ENCODE peak calls at places on chromosomes 7 and 10, in four cellular contexts. A is endodermal cell, E is GM23248, B is SJSA1. W is an unnamed sample. For H3K4me1, the result is how much of the 10 kb centered on the place peaks cover.

GRCh38 chr7:2321020-2321419 is 6.8 kb upstream of the SNX8 start:
- DNase-seq in A (peak), E (peak), B (no peak), W (no peak)

GRCh38 chr7:117126631-117127030 is 173.3 kb downstream of the ST7 start:
- DNase-seq in A (no peak), E (no peak), B (no peak), W (no peak)

GRCh38 chr10:43316988-43317387 is 50.1 kb upstream of the RASGEF1A start:
- DNase-seq in A (no peak), E (no peak), B (no peak), W (no peak)

GRCh38 chr7:42180806-42181205 is 56.2 kb downstream of the GLI3 start:
- DNase-seq in A (no peak), E (no peak), B (no peak), W (no peak)

GRCh38 chr10:3980660-3981059 is 195.7 kb upstream of the KLF6 start:
- DNase-seq in A (no peak), E (no peak), B (no peak), W (no peak)

GRCh38 chr10:25465582-25466372 is 291.0 kb downstream of the GPR158 start:
- DNase-seq in A (no peak), E (peak), B (no peak), W (no peak)

GRCh38 chr7:133436014-133436428 is 183.1 kb downstream of the EXOC4 start:
- DNase-seq in A (no peak), E (peak), B (no peak), W (no peak)

GRCh38 chr7:464712-465461 is 54.8 kb downstream of the PDGFA start:
- DNase-seq in A (no peak), E (peak), B (peak), W (no peak)

GRCh38 chr7:39407139-39407538 is 159.1 kb upstream of the YAE1 start:
- DNase-seq in A (no peak), E (no peak), B (no peak), W (no peak)

GRCh38 chr10:80200687-80201086 is 4.7 kb downstream of the ANXA11 start:
- DNase-seq in A (no peak), E (no peak), B (no peak), W (no peak)
- H3K4me1 ChIP-seq in A (under half), E (half or more), B (under half), W (half or more)

GRCh38 chr7:157561523-157561785 is 224.7 kb downstream of the DNAJB6 start:
- DNase-seq in A (no peak), E (no peak), B (no peak), W (no peak)
- H3K4me1 ChIP-seq in A (under half), E (under half), B (under half), W (under half)

DNA sequence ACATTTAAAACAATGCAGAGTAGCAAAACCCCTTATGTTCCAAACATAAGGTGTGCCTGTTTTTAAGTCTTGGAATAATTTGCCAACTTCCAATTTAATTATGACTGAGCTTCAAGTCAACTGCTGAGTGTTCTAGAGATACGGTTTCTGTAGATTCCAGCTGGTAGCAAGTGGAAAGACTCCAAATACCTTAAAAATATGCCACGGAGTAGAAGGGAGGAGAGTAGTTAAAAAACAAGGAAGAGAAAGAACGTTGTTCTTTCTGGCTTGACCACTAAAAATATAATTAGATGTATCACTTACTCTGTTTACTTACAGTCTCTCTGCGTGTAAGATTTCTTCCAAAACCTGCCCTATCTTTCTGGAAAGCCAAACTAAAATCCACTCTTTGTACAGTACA is 24.5 kb upstream of the ABLIM1 start:
- DNase-seq in A (no peak), E (no peak), B (no peak), W (no peak)
- H3K4me1 ChIP-seq in A (under half), E (under half), B (half or more), W (under half)

DNA sequence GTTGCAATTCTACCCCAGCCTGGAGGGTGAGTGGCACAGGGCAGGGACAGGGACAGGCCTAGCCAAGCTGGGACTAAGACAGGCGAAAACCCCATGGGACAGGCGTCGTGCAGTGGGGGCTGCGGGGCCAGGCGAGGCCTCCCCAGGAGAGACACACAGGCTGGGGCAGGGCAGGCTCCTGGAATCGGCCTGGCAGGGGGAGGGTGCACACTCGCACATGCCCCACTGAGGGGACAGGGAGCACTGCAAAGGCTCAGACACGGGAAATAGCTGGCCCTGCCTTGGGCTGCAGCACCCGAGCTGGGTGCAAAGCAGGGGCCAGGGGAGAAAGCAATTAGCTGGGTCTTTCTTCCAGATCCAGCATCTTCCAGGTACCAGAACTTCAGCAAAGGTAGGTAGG is 10.4 kb downstream of the LAT2 start:
- DNase-seq in A (no peak), E (no peak), B (no peak), W (no peak)
- H3K4me1 ChIP-seq in A (under half), E (under half), B (under half), W (under half)

GRCh38 chr10:110499796-110500514 is 2.2 kb downstream of the DUSP5 start:
- DNase-seq in A (no peak), E (peak), B (no peak), W (no peak)
- H3K4me1 ChIP-seq in A (under half), E (half or more), B (half or more), W (under half)

GRCh38 chr7:34057956-34058355 is 152.6 kb downstream of the BMPER start:
- DNase-seq in A (no peak), E (no peak), B (no peak), W (no peak)

GRCh38 chr7:34058791-34059550 is 153.6 kb downstream of the BMPER start:
- DNase-seq in A (no peak), E (peak), B (no peak), W (no peak)

GRCh38 chr7:34059551-34059840 is 154.2 kb downstream of the BMPER start:
- DNase-seq in A (peak), E (no peak), B (no peak), W (no peak)

GRCh38 chr7:34060548-34060947 is 155.2 kb downstream of the BMPER start:
- DNase-seq in A (no peak), E (peak), B (no peak), W (no peak)

GRCh38 chr7:34057136-34057535 is 151.8 kb downstream of the BMPER start:
- DNase-seq in A (no peak), E (no peak), B (no peak), W (no peak)
- H3K4me1 ChIP-seq in A (under half), E (under half), B (under half), W (under half)

GRCh38 chr10:100359529-100360150 is 12.6 kb downstream of the SCD start:
- DNase-seq in A (no peak), E (no peak), B (no peak), W (no peak)
- H3K4me1 ChIP-seq in A (under half), E (under half), B (under half), W (under half)

GRCh38 chr7:98137134-98137825 is 30.6 kb downstream of the LMTK2 start:
- DNase-seq in A (no peak), E (no peak), B (no peak), W (no peak)
- H3K4me1 ChIP-seq in A (under half), E (under half), B (under half), W (under half)

W was measured in tibial artery.